ENCODE peak calls at places on chromosomes 12 and 14, in four cellular contexts. P, X, J and V are unnamed samples.

GRCh38 chr12:109723311-109723791 is 9.7 kb downstream of the FAM222A start:
- DNase-seq in J (no peak), P (no peak), X (no peak), V (no peak)

GRCh38 chr12:2958432-2959193 is 584 bp upstream of the TEAD4 start:
- DNase-seq in P (no peak), J (peak; percentile 83), X (peak; percentile 71), V (peak; percentile 60)

GRCh38 chr14:78902010-78902623 is 731.9 kb downstream of the NRXN3 start:
- DNase-seq in P (no peak), J (peak; percentile 71), X (peak; percentile 41), V (peak; percentile 37)

GRCh38 chr14:23403908-23404307 is 4.2 kb downstream of the MYH6 start:
- DNase-seq in J (no peak), P (no peak), X (no peak), V (no peak)

GRCh38 chr12:48640854-48641253 is 41.2 kb downstream of the KANSL2 start:
- DNase-seq in J (no peak), X (no peak), P (no peak), V (no peak)

GRCh38 chr14:77910506-77910905 is 110.6 kb downstream of the ADCK1 start:
- DNase-seq in X (no peak), P (no peak), J (no peak), V (no peak)

GRCh38 chr12:55724226-55724939 is 4.2 kb downstream of the RDH5 start:
- DNase-seq in J (peak; percentile 86), P (peak; percentile 54), X (peak; percentile 60), V (peak; percentile 76)

GRCh38 chr12:117039891-117040309 is 59.3 kb downstream of the TESC start:
- DNase-seq in X (no peak), P (no peak), J (no peak), V (no peak)

GRCh38 chr12:1474567-1475153 is 119.7 kb downstream of the FBXL14 start:
- DNase-seq in J (peak; percentile 88), X (peak; percentile 95), P (no peak), V (peak; percentile 92)

GRCh38 chr12:53927220-53928029 is 11.2 kb upstream of the HOXC13 start:
- DNase-seq in P (no peak), J (no peak), X (no peak), V (no peak)

GRCh38 chr14:82412545-82412944 is 878.9 kb upstream of the SEL1L start:
- DNase-seq in J (no peak), P (no peak), X (no peak), V (no peak)

GRCh38 chr12:24078318-24078765 is 128.9 kb upstream of the SOX5 start:
- DNase-seq in P (no peak), X (peak; percentile 46), J (no peak), V (no peak)

GRCh38 chr12:92951006-92951405 is 21.9 kb upstream of the EEA1 start:
- DNase-seq in J (no peak), X (no peak), P (no peak), V (no peak)

GRCh38 chr12:114213055-114213561 is 192.8 kb downstream of the TBX5 start:
- DNase-seq in X (no peak), J (peak; percentile 20), P (no peak), V (no peak)

GRCh38 chr14:70660967-70661871 is 19.5 kb downstream of the TTC9 start:
- DNase-seq in J (no peak), X (no peak), P (peak; percentile 81), V (no peak)

DNA sequence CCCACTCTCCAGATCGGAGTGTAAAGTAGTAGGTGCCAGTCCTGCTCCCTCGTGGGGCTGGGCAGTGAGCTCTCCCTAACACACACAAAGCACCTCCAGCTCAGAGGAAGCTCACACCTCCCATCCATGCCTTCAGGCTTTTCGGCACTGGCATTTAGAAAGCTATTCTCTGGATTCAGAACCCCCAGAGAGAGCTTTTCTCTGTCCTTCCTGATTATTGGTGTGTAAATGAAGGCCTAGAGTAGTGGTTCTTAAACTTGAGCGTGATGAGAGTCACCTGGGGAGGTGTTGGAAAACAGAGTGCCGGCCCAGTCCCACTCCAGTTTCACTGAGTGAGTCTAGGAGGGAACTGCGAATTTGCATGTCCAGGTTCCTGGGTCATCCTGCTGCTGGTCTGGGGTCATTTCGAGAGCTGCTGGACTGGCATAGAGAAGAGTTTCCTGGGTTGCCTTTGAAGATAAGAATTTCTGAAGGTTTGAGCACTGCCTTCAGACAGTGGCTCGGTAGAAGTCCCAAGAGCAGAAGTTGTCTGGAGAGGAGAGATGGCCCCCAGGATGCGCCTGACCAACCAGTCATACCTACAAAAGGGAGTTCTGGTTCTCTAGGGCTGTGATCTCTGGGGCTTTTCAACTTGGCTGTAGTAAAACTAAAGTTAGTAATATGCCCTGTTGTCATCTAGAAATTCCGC is 15.1 kb downstream of the CD9 start:
- DNase-seq in X (no peak), J (no peak), P (no peak), V (no peak)
- H3K4me3 ChIP-seq in X (no peak overlapping the region), J (peak overlapping the region; percentile 22), P (no peak overlapping the region), V (no peak overlapping the region)

GRCh38 chr14:32008602-32009193 is 68.4 kb upstream of the ARHGAP5 start:
- DNase-seq in X (no peak), P (no peak), J (no peak), V (no peak)
- H3K4me3 ChIP-seq in X (no peak overlapping the region), P (no peak overlapping the region), J (no peak overlapping the region), V (no peak overlapping the region)

GRCh38 chr12:111408116-111408440 is 2.4 kb downstream of the SH2B3 start:
- DNase-seq in X (no peak), P (no peak), J (peak; percentile 24), V (no peak)
- H3K4me3 ChIP-seq in X (no peak overlapping the region), P (peak overlapping the region; percentile 81), J (peak overlapping the region; percentile 93), V (peak overlapping the region; percentile 91)

GRCh38 chr14:44954750-44955149 is 7.0 kb downstream of the KLHL28 start:
- DNase-seq in P (no peak), X (no peak), J (no peak), V (no peak)
- H3K4me3 ChIP-seq in P (no peak overlapping the region), X (no peak overlapping the region), J (no peak overlapping the region), V (no peak overlapping the region)